ENCODE peak calls at places on chromosomes 16 and 17, in five cellular contexts. T, D, S, J and C are unnamed samples.

GRCh38 chr16:87295259-87295658 is 21.9 kb downstream of the C16orf95 start:
- DNase-seq in S (no peak), D (no peak), T (no peak), J (no peak), C (no peak)

GRCh38 chr16:71230122-71230845 is at the start of gene HYDIN:
- DNase-seq in J (peak), D (peak), T (peak), S (no peak), C (no peak)

GRCh38 chr16:58481226-58481869 is 18.6 kb upstream of the NDRG4 start:
- DNase-seq in D (no peak), T (peak), J (no peak), S (no peak), C (no peak)

GRCh38 chr17:68944435-68945035 is 10.7 kb downstream of the ABCA8 start:
- DNase-seq in S (no peak), T (no peak), J (no peak), D (no peak), C (no peak)

GRCh38 chr17:32445497-32445896 is 1.2 kb downstream of the PSMD11 start:
- DNase-seq in D (no peak), T (no peak), S (no peak), J (no peak), C (no peak)

GRCh38 chr17:5097101-5097834 is 14.4 kb downstream of the ZNF232 start:
- DNase-seq in D (peak), T (peak), J (no peak), S (peak), C (no peak)

GRCh38 chr17:1462164-1463112 is 6.4 kb upstream of the CRK start:
- DNase-seq in T (no peak), D (no peak), S (no peak), J (no peak), C (no peak)

GRCh38 chr17:59825533-59826316 is 67.0 kb downstream of the TUBD1 start:
- DNase-seq in T (no peak), D (no peak), J (no peak), S (peak), C (no peak)

GRCh38 chr16:86531193-86531550 is 20.8 kb downstream of the FOXF1 start:
- DNase-seq in T (peak), D (no peak), J (no peak), S (peak), C (no peak)

GRCh38 chr16:22300427-22301071 is 3.3 kb downstream of the POLR3E start:
- DNase-seq in S (peak), J (no peak), T (no peak), D (peak), C (no peak)

GRCh38 chr16:2827831-2828520 is 2.1 kb upstream of the ZG16B start:
- DNase-seq in J (no peak), T (no peak), S (no peak), D (peak), C (no peak)

GRCh38 chr16:13939821-13940220 is 19.9 kb downstream of the ERCC4 start:
- DNase-seq in D (no peak), S (no peak), J (no peak), T (no peak), C (no peak)

GRCh38 chr17:76405967-76406647 is 21.7 kb downstream of the SPHK1 start:
- DNase-seq in D (peak), J (no peak), T (peak), S (no peak), C (no peak)

GRCh38 chr17:68535903-68536302 is 23.7 kb downstream of the PRKAR1A start:
- DNase-seq in T (no peak), D (no peak), J (no peak), S (no peak), C (no peak)

GRCh38 chr17:40363480-40363838 is 1.1 kb downstream of the GJD3 start:
- DNase-seq in D (peak), T (peak), J (no peak), S (no peak), C (no peak)

GRCh38 chr17:35612924-35613521 is 25.9 kb downstream of the AP2B1 start:
- DNase-seq in J (no peak), S (peak), T (no peak), D (no peak), C (no peak)

GRCh38 chr16:30775381-30776099 is 11.5 kb downstream of the ZNF629 start:
- DNase-seq in J (peak), S (peak), D (peak), T (peak), C (peak)

GRCh38 chr17:54760836-54761235 is 139.8 kb upstream of the TOM1L1 start:
- DNase-seq in S (no peak), D (no peak), J (no peak), T (no peak), C (no peak)

GRCh38 chr16:57764341-57765159 is 29.0 kb downstream of the KATNB1 start:
- DNase-seq in D (peak), J (peak), T (peak), S (no peak), C (peak)

GRCh38 chr16:48123104-48123788 is 32.5 kb downstream of the ABCC12 start:
- DNase-seq in J (peak), S (no peak), D (no peak), T (no peak), C (peak)

GRCh38 chr16:22814330-22815105 is 556 bp downstream of the HS3ST2 start:
- DNase-seq in J (no peak), T (peak), S (no peak), D (no peak), C (no peak)

GRCh38 chr16:73365010-73365409 is 317.1 kb upstream of the ZFHX3 start:
- DNase-seq in T (no peak), J (no peak), S (no peak), D (no peak), C (no peak)

GRCh38 chr16:13021996-13022395 is 120.6 kb downstream of the SHISA9 start:
- DNase-seq in J (peak), D (no peak), T (no peak), S (no peak), C (no peak)

GRCh38 chr16:24871891-24872290 is 26.1 kb downstream of the SLC5A11 start:
- DNase-seq in D (no peak), J (no peak), T (no peak), S (no peak), C (no peak)

GRCh38 chr17:41992576-41992975 is 24.7 kb downstream of the DNAJC7 start:
- DNase-seq in D (no peak), J (no peak), S (no peak), T (no peak), C (no peak)

GRCh38 chr17:1959871-1960569 is 65.1 kb downstream of the RTN4RL1 start:
- DNase-seq in D (no peak), S (peak), T (peak), J (no peak), C (no peak)

GRCh38 chr17:42248351-42249179 is 27.6 kb downstream of the STAT5B start:
- DNase-seq in S (peak), T (peak), J (no peak), D (peak), C (no peak)

GRCh38 chr17:53168413-53168812 is 654.3 kb upstream of the KIF2B start:
- DNase-seq in J (no peak), T (no peak), D (no peak), S (no peak), C (no peak)

GRCh38 chr16:79595261-79595660 is 5.3 kb downstream of the MAF start:
- DNase-seq in J (no peak), S (no peak), D (no peak), T (no peak), C (no peak)

GRCh38 chr16:79597775-79598174 is 2.8 kb downstream of the MAF start:
- DNase-seq in T (no peak), D (no peak), S (no peak), J (no peak), C (no peak)

GRCh38 chr16:79598341-79599181 is 2.0 kb downstream of the MAF start:
- DNase-seq in D (peak), S (peak), T (peak), J (no peak), C (no peak)

GRCh38 chr16:79595916-79596450 is 4.6 kb downstream of the MAF start:
- DNase-seq in D (no peak), J (no peak), T (no peak), S (no peak), C (no peak)

GRCh38 chr16:79597277-79597676 is 3.3 kb downstream of the MAF start:
- DNase-seq in D (no peak), S (no peak), T (no peak), J (no peak), C (no peak)
- H3K4me3 ChIP-seq in D (peak), S (peak), T (peak), J (peak), C (no peak)

GRCh38 chr17:57445772-57446472 is 189.6 kb downstream of the MSI2 start:
- DNase-seq in T (no peak), D (no peak), J (no peak), S (no peak), C (no peak)

GRCh38 chr17:57443781-57444180 is 187.5 kb downstream of the MSI2 start:
- DNase-seq in J (no peak), S (no peak), T (no peak), D (no peak), C (no peak)

GRCh38 chr17:57442914-57443571 is 186.7 kb downstream of the MSI2 start:
- DNase-seq in S (no peak), T (peak), D (no peak), J (no peak), C (no peak)

GRCh38 chr17:57445051-57445450 is 188.7 kb downstream of the MSI2 start:
- DNase-seq in D (no peak), T (no peak), J (no peak), S (no peak), C (no peak)

GRCh38 chr17:57444632-57445031 is 188.3 kb downstream of the MSI2 start:
- DNase-seq in D (no peak), T (no peak), J (no peak), S (no peak), C (no peak)
- H3K4me3 ChIP-seq in D (no peak), T (no peak), J (no peak), S (no peak), C (no peak)

DNA sequence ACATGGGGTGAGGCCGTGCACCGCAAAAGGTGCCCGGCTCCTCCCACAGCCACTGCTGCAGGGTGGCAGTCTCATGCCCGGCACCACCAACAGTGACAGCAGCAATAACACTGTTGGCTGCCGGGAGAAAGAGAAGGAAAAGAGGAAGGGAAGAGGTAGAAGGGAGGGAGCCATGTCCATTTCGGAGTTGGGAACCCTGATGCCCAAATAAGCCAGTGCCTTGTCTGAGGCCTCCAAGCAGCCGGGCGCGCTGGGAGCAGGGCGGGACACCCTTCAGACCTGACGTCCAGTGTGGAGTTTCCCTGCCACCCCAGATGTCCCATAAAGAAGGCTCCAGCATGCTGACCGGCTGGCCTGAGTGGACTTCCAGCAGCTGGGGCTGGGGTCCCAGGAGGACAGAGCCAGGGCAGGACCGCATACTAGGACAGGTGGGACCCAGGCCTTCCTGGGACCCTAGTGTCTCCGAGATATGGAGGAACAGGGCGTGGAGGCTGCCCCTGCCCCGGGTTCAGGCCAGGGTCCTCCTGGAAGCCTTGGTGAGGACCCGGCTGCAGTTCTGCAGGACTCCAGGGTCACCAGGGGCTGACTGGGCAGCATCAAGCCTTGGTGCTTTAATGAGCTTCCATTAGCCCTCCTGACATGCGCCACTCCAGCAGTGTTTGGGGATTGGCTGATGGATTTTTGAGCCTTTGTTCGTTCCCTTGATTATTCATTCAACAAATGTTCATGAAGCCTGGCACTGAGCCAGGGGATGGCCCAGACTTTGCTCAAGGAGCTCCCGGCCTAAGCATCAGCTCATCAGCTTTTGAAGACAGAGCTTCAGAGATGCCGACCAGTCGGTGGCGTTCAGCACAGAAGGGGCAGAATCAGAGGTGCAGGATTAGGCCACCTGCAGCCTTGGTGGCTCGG is 223.6 kb upstream of the CIBAR2 start:
- DNase-seq in J (no peak), D (no peak), T (peak), S (no peak), C (no peak)
- H3K4me3 ChIP-seq in J (no peak), D (peak), T (peak), S (no peak), C (no peak)

GRCh38 chr16:50152807-50153647 is at the start of gene TENT4B:
- DNase-seq in T (peak), S (peak), D (peak), J (no peak), C (no peak)

GRCh38 chr16:50153648-50154368 is 702 bp downstream of the TENT4B start:
- DNase-seq in T (peak), S (peak), J (no peak), D (peak), C (no peak)

GRCh38 chr16:50154369-50154947 is 1.4 kb downstream of the TENT4B start:
- DNase-seq in D (no peak), S (peak), J (no peak), T (no peak), C (no peak)

GRCh38 chr16:50156590-50156989 is 3.5 kb downstream of the TENT4B start:
- DNase-seq in J (no peak), S (no peak), D (no peak), T (no peak), C (no peak)

DNA sequence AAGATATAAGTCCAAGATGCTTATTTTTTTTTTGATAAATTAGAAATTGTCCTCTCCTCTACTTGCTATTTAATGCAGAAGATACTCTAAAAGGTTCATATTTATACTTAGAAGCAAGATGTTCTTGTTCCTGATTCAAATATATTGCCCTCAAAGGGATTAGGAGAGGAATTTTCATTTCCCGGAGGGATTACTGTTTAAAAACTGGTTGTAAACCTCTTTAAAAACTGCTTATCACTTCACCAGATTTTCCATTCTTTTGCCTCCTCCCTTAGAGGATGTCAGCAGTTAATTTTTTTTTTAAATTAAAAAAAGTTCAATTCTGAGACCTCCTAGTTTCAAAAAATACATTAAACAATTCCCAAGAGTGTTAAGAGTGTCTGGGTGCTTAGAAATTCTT is 2.8 kb downstream of the TENT4B start:
- DNase-seq in T (no peak), S (no peak), D (no peak), J (no peak), C (no peak)
- H3K4me3 ChIP-seq in T (peak), S (peak), D (peak), J (no peak), C (peak)